ENCODE peak calls at places on chromosome 16, in five cellular contexts. N is PC-3, F is neural progenitor cell, G is GM23248, O is GM23338. J is an unnamed sample. For H3K4me1, the result is how much of the 10 kb centered on the place peaks cover.

GRCh38 chr16:23435500-23435899 is 17.5 kb downstream of the COG7 start:
- DNase-seq in N (peak), F (peak), G (peak), O (peak), J (peak)

GRCh38 chr16:69244336-69244735 is 57.4 kb downstream of the SNTB2 start:
- DNase-seq in N (no peak), F (no peak), G (no peak), O (no peak), J (no peak)

GRCh38 chr16:24980077-24980793 is 34.9 kb downstream of the ARHGAP17 start:
- DNase-seq in N (peak), F (no peak), G (peak), O (no peak), J (peak)

GRCh38 chr16:24689128-24689527 is 40.3 kb upstream of the TNRC6A start:
- DNase-seq in N (peak), F (peak), G (peak), O (peak), J (peak)

GRCh38 chr16:79067600-79067999 is 532.9 kb downstream of the MAF start:
- DNase-seq in N (no peak), F (no peak), G (peak), O (no peak), J (no peak)

GRCh38 chr16:84286568-84287220 is 8.0 kb upstream of the WFDC1 start:
- DNase-seq in N (no peak), F (no peak), G (peak), O (no peak), J (no peak)

GRCh38 chr16:10013364-10013763 is 168.9 kb downstream of the GRIN2A start:
- DNase-seq in N (no peak), F (peak), G (no peak), O (peak), J (no peak)

GRCh38 chr16:73071131-73071940 is 23.4 kb upstream of the ZFHX3 start:
- DNase-seq in N (peak), F (peak), G (peak), O (peak), J (no peak)

GRCh38 chr16:29808219-29808900 is 2.0 kb downstream of the MAZ start:
- DNase-seq in N (no peak), F (no peak), G (no peak), O (no peak), J (no peak)

GRCh38 chr16:29974291-29975133 is 844 bp downstream of the TAOK2 start:
- DNase-seq in N (peak), F (peak), G (peak), O (peak), J (no peak)

GRCh38 chr16:73483076-73483791 is 435.3 kb upstream of the ZFHX3 start:
- DNase-seq in N (no peak), F (peak), G (peak), O (peak), J (no peak)

GRCh38 chr16:17526956-17527355 is 56.2 kb upstream of the XYLT1 start:
- DNase-seq in N (no peak), F (no peak), G (no peak), O (no peak), J (peak)

GRCh38 chr16:3971261-3971660 is 90.7 kb upstream of the CREBBP start:
- DNase-seq in N (peak), F (no peak), G (peak), O (no peak), J (no peak)

GRCh38 chr16:83689385-83689831 is 118.4 kb upstream of the HSBP1 start:
- DNase-seq in N (no peak), F (no peak), G (peak), O (peak), J (no peak)

GRCh38 chr16:69114976-69115355 is 9.5 kb downstream of the HAS3 start:
- DNase-seq in N (no peak), F (no peak), G (no peak), O (no peak), J (no peak)

GRCh38 chr16:80114699-80115098 is 426.1 kb upstream of the DYNLRB2 start:
- DNase-seq in N (no peak), F (no peak), G (peak), O (no peak), J (no peak)

GRCh38 chr16:70156207-70156978 is 17.2 kb upstream of the CLEC18C start:
- DNase-seq in N (no peak), F (no peak), G (no peak), O (no peak), J (no peak)

GRCh38 chr16:4182581-4183257 is 59.2 kb downstream of the SRL start:
- DNase-seq in N (no peak), F (no peak), G (no peak), O (no peak), J (no peak)

GRCh38 chr16:57911711-57912110 is 59.2 kb downstream of the CNGB1 start:
- DNase-seq in N (no peak), F (no peak), G (no peak), O (no peak), J (no peak)

GRCh38 chr16:11238272-11239202 is 17.5 kb downstream of the SOCS1 start:
- DNase-seq in N (no peak), F (no peak), G (no peak), O (peak), J (no peak)

GRCh38 chr16:81004646-81005353 is 1.9 kb downstream of the CMC2 start:
- DNase-seq in N (peak), F (peak), G (peak), O (peak), J (peak)

GRCh38 chr16:67677712-67678111 is 11.1 kb downstream of the C16orf86 start:
- DNase-seq in N (no peak), F (no peak), G (no peak), O (peak), J (no peak)
- TF ChIP-seq EZH2phosphoT487 in N (no peak), F (no peak), G (no peak), O (no peak), J (no peak)

GRCh38 chr16:74748042-74748709 is 26.4 kb downstream of the FA2H start:
- DNase-seq in N (no peak), F (no peak), G (no peak), O (no peak), J (no peak)

GRCh38 chr16:74748710-74749073 is 25.9 kb downstream of the FA2H start:
- DNase-seq in N (no peak), F (no peak), G (no peak), O (no peak), J (no peak)

GRCh38 chr16:74747716-74748041 is 26.9 kb downstream of the FA2H start:
- DNase-seq in N (no peak), F (no peak), G (no peak), O (no peak), J (no peak)

GRCh38 chr16:74751658-74752057 is 23.0 kb downstream of the FA2H start:
- DNase-seq in N (no peak), F (no peak), G (no peak), O (no peak), J (no peak)

GRCh38 chr16:74749291-74750055 is 25.1 kb downstream of the FA2H start:
- DNase-seq in N (no peak), F (peak), G (no peak), O (peak), J (no peak)
- H3K4me2 ChIP-seq in N (no peak), F (peak), G (no peak), O (peak), J (no peak)

DNA sequence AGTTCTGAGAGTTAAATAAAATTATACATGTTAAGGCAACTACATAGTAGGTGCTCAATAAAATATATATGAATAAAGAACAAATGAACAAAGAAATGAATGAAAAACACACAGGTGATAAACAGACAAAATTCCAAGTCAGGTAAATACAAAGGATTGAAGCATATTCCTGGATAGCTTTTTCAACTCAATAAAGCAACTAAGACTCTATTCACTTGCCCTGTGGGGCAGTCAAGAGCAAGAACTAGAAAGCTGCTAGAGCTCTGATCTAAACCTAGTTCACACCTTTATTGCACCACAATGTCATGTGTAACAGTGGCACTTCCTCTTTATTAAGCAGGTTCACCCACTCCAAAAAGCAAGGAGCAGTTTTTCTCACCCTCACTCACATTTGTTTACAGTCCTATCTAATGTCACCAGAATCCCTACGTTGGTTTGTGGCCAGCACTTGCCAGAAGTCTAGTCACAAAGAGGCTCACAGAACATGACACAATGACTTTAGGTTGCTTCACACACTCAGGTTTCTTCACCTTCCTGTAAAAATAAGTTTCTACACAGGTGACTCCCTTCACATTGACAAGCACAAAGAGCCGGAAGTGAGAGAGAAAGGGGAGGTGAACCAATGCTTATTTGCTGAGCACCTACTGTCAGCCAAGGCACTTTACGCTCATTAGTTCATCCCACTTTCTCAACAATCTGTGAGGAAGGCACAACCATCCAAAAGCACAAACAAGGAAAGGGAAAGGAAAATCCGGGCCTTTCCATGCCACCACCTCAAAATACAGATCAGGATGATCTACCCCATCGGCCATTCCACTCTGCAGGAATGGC is 70.8 kb downstream of the XPO6 start:
- DNase-seq in N (no peak), F (no peak), G (no peak), O (peak), J (peak)
- H3K4me1 ChIP-seq in N (under half), F (under half), G (under half), O (under half), J (under half)

DNA sequence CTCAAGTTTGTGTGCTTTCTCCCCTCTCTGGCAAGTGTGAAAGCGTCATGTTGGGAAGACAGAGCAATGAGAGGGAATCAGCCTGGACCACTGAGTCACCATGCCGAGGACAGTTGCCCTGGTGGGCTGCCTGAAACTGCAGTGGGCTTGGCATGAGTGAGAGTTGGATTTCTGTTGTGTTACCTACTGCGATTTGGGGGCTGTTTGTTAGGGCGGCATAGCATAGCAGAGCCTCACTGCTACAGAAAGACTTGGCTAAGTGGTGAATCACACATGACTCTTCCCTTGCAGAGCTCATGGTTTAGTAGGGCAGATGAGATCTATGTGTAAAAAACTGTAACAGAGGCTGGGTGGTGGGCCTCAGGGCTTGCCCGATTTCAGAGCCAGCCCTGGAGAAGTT is 324.6 kb downstream of the C16orf95 start:
- DNase-seq in N (peak), F (no peak), G (peak), O (no peak), J (no peak)
- TF ChIP-seq EZH2phosphoT487 in N (no peak), F (no peak), G (no peak), O (no peak), J (no peak)

GRCh38 chr16:56491657-56492261 is 28.1 kb downstream of the BBS2 start:
- DNase-seq in N (no peak), F (no peak), G (no peak), O (no peak), J (peak)
- H3K4me2 ChIP-seq in N (no peak), F (no peak), G (no peak), O (no peak), J (peak)